ENCODE peak calls at places on chromosome 1, in nine cellular contexts. One of them, this sample, is unnamed.

GRCh38 chr1:2248127-2248826 is 20.2 kb downstream of the SKI start:
- DNase-seq in Panc1: no peak
- DNase-seq in stomach: peak
- DNase-seq in testis: no peak
- DNase-seq in CD8-positive, alpha-beta T cell: no peak
- DNase-seq in nephron progenitor cell: peak
- DNase-seq in epithelial cell of proximal tubule: no peak
- DNase-seq in hepatocyte: peak
- DNase-seq in astrocyte: no peak
- DNase-seq in this sample: peak

GRCh38 chr1:201755200-201755599 is 73.8 kb upstream of the IPO9 start:
- DNase-seq in Panc1: no peak
- DNase-seq in stomach: no peak
- DNase-seq in testis: no peak
- DNase-seq in CD8-positive, alpha-beta T cell: no peak
- DNase-seq in nephron progenitor cell: no peak
- DNase-seq in epithelial cell of proximal tubule: no peak
- DNase-seq in hepatocyte: no peak
- DNase-seq in astrocyte: no peak
- DNase-seq in this sample: no peak

GRCh38 chr1:53037159-53037558 is 24.9 kb upstream of the PODN start:
- DNase-seq in Panc1: no peak
- DNase-seq in stomach: no peak
- DNase-seq in testis: no peak
- DNase-seq in CD8-positive, alpha-beta T cell: no peak
- DNase-seq in nephron progenitor cell: no peak
- DNase-seq in epithelial cell of proximal tubule: no peak
- DNase-seq in hepatocyte: no peak
- DNase-seq in astrocyte: no peak
- DNase-seq in this sample: no peak

GRCh38 chr1:217138839-217139466 is 415.7 kb upstream of the ESRRG start:
- DNase-seq in Panc1: no peak
- DNase-seq in stomach: no peak
- DNase-seq in testis: no peak
- DNase-seq in CD8-positive, alpha-beta T cell: no peak
- DNase-seq in nephron progenitor cell: peak
- DNase-seq in epithelial cell of proximal tubule: no peak
- DNase-seq in hepatocyte: no peak
- DNase-seq in astrocyte: no peak
- DNase-seq in this sample: peak

GRCh38 chr1:176880954-176881595 is 283.4 kb downstream of the ASTN1 start:
- DNase-seq in Panc1: peak
- DNase-seq in stomach: peak
- DNase-seq in testis: peak
- DNase-seq in CD8-positive, alpha-beta T cell: peak
- DNase-seq in nephron progenitor cell: peak
- DNase-seq in epithelial cell of proximal tubule: no peak
- DNase-seq in hepatocyte: peak
- DNase-seq in astrocyte: peak
- DNase-seq in this sample: peak

GRCh38 chr1:93681095-93681548 is 515 bp downstream of the BCAR3 start:
- DNase-seq in Panc1: no peak
- DNase-seq in stomach: no peak
- DNase-seq in testis: peak
- DNase-seq in CD8-positive, alpha-beta T cell: no peak
- DNase-seq in nephron progenitor cell: peak
- DNase-seq in epithelial cell of proximal tubule: no peak
- DNase-seq in hepatocyte: peak
- DNase-seq in astrocyte: no peak
- DNase-seq in this sample: no peak

GRCh38 chr1:232329103-232329788 is 300.7 kb downstream of the SIPA1L2 start:
- DNase-seq in Panc1: no peak
- DNase-seq in stomach: no peak
- DNase-seq in testis: no peak
- DNase-seq in CD8-positive, alpha-beta T cell: no peak
- DNase-seq in nephron progenitor cell: no peak
- DNase-seq in epithelial cell of proximal tubule: no peak
- DNase-seq in hepatocyte: no peak
- DNase-seq in astrocyte: no peak
- DNase-seq in this sample: no peak

GRCh38 chr1:19658186-19658585 is 6.5 kb upstream of the HTR6 start:
- DNase-seq in Panc1: no peak
- DNase-seq in stomach: no peak
- DNase-seq in testis: no peak
- DNase-seq in CD8-positive, alpha-beta T cell: no peak
- DNase-seq in nephron progenitor cell: no peak
- DNase-seq in epithelial cell of proximal tubule: no peak
- DNase-seq in hepatocyte: no peak
- DNase-seq in astrocyte: no peak
- DNase-seq in this sample: no peak

GRCh38 chr1:33985656-33986055 is 121.8 kb downstream of the HMGB4 start:
- DNase-seq in Panc1: no peak
- DNase-seq in stomach: peak
- DNase-seq in testis: peak
- DNase-seq in CD8-positive, alpha-beta T cell: no peak
- DNase-seq in nephron progenitor cell: no peak
- DNase-seq in epithelial cell of proximal tubule: no peak
- DNase-seq in hepatocyte: peak
- DNase-seq in astrocyte: peak
- DNase-seq in this sample: no peak

GRCh38 chr1:46687095-46687659 is 15.5 kb downstream of the TEX38 start:
- DNase-seq in Panc1: no peak
- DNase-seq in stomach: peak
- DNase-seq in testis: peak
- DNase-seq in CD8-positive, alpha-beta T cell: no peak
- DNase-seq in nephron progenitor cell: no peak
- DNase-seq in epithelial cell of proximal tubule: no peak
- DNase-seq in hepatocyte: peak
- DNase-seq in astrocyte: peak
- DNase-seq in this sample: no peak

GRCh38 chr1:87980494-87980893 is 651.8 kb downstream of the LMO4 start:
- DNase-seq in Panc1: no peak
- DNase-seq in stomach: peak
- DNase-seq in testis: no peak
- DNase-seq in CD8-positive, alpha-beta T cell: no peak
- DNase-seq in nephron progenitor cell: no peak
- DNase-seq in epithelial cell of proximal tubule: no peak
- DNase-seq in hepatocyte: no peak
- DNase-seq in astrocyte: no peak
- DNase-seq in this sample: no peak

GRCh38 chr1:3431266-3431665 is 23.2 kb upstream of the ARHGEF16 start:
- DNase-seq in Panc1: no peak
- DNase-seq in stomach: no peak
- DNase-seq in testis: no peak
- DNase-seq in CD8-positive, alpha-beta T cell: no peak
- DNase-seq in nephron progenitor cell: peak
- DNase-seq in epithelial cell of proximal tubule: no peak
- DNase-seq in hepatocyte: no peak
- DNase-seq in astrocyte: no peak
- DNase-seq in this sample: no peak

GRCh38 chr1:238063454-238063853 is 172.7 kb upstream of the ZP4 start:
- DNase-seq in Panc1: no peak
- DNase-seq in stomach: no peak
- DNase-seq in testis: no peak
- DNase-seq in CD8-positive, alpha-beta T cell: no peak
- DNase-seq in nephron progenitor cell: no peak
- DNase-seq in epithelial cell of proximal tubule: peak
- DNase-seq in hepatocyte: no peak
- DNase-seq in astrocyte: peak
- DNase-seq in this sample: no peak

GRCh38 chr1:20168547-20169491 is 17.1 kb upstream of the UBXN10 start:
- DNase-seq in Panc1: no peak
- DNase-seq in stomach: no peak
- DNase-seq in testis: no peak
- DNase-seq in CD8-positive, alpha-beta T cell: no peak
- DNase-seq in nephron progenitor cell: peak
- DNase-seq in epithelial cell of proximal tubule: no peak
- DNase-seq in hepatocyte: no peak
- DNase-seq in astrocyte: no peak
- DNase-seq in this sample: no peak

GRCh38 chr1:206706298-206706791 is 21.6 kb downstream of the MAPKAPK2 start:
- DNase-seq in Panc1: no peak
- DNase-seq in stomach: no peak
- DNase-seq in testis: no peak
- DNase-seq in CD8-positive, alpha-beta T cell: no peak
- DNase-seq in nephron progenitor cell: no peak
- DNase-seq in epithelial cell of proximal tubule: no peak
- DNase-seq in hepatocyte: peak
- DNase-seq in astrocyte: peak
- DNase-seq in this sample: peak

GRCh38 chr1:208030320-208031091 is 119.6 kb upstream of the CD34 start:
- DNase-seq in Panc1: no peak
- DNase-seq in stomach: no peak
- DNase-seq in testis: no peak
- DNase-seq in CD8-positive, alpha-beta T cell: no peak
- DNase-seq in nephron progenitor cell: no peak
- DNase-seq in epithelial cell of proximal tubule: no peak
- DNase-seq in hepatocyte: no peak
- DNase-seq in astrocyte: peak
- DNase-seq in this sample: no peak

DNA sequence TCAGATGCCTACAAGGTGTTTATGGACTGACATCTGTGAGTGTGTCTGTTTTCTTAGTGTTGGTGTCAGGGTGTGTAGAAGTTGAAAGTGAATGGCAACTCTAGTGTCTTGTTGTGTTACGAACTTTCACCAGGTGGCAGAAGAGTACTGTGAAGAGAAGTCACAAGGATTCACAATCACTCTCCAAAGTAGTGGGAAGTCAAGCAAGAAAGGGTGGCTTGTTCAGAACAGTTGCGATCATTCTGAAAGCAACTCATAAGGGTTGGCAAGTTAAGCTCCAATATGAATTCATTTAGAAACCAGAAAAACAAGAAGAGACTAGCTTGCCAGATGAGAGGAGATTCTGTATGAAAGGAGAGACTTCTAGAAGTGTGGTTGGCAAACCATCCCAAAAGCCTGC is 86.1 kb downstream of the FASLG start:
- DNase-seq in Panc1: peak
- DNase-seq in stomach: no peak
- DNase-seq in testis: peak
- DNase-seq in CD8-positive, alpha-beta T cell: peak
- DNase-seq in nephron progenitor cell: peak
- DNase-seq in epithelial cell of proximal tubule: peak
- DNase-seq in hepatocyte: peak
- DNase-seq in astrocyte: peak
- DNase-seq in this sample: no peak
- TF ChIP-seq CTCF in Panc1: peak
- TF ChIP-seq CTCF in stomach: peak
- TF ChIP-seq CTCF in testis: peak
- TF ChIP-seq CTCF in CD8-positive, alpha-beta T cell: peak
- TF ChIP-seq CTCF in nephron progenitor cell: peak
- TF ChIP-seq CTCF in epithelial cell of proximal tubule: peak
- TF ChIP-seq CTCF in hepatocyte: peak
- TF ChIP-seq CTCF in astrocyte: peak
- TF ChIP-seq CTCF in this sample: peak

GRCh38 chr1:70115315-70115714 is 90.1 kb downstream of the LRRC40 start:
- DNase-seq in Panc1: no peak
- DNase-seq in stomach: no peak
- DNase-seq in testis: no peak
- DNase-seq in CD8-positive, alpha-beta T cell: no peak
- DNase-seq in nephron progenitor cell: no peak
- DNase-seq in epithelial cell of proximal tubule: no peak
- DNase-seq in hepatocyte: no peak
- DNase-seq in astrocyte: no peak
- DNase-seq in this sample: no peak

GRCh38 chr1:70112838-70113237 is 92.5 kb downstream of the LRRC40 start:
- DNase-seq in Panc1: no peak
- DNase-seq in stomach: no peak
- DNase-seq in testis: no peak
- DNase-seq in CD8-positive, alpha-beta T cell: no peak
- DNase-seq in nephron progenitor cell: no peak
- DNase-seq in epithelial cell of proximal tubule: no peak
- DNase-seq in hepatocyte: no peak
- DNase-seq in astrocyte: no peak
- DNase-seq in this sample: no peak
- TF ChIP-seq CTCF in Panc1: peak
- TF ChIP-seq CTCF in stomach: no peak
- TF ChIP-seq CTCF in testis: no peak
- TF ChIP-seq CTCF in CD8-positive, alpha-beta T cell: no peak
- TF ChIP-seq CTCF in nephron progenitor cell: no peak
- TF ChIP-seq CTCF in epithelial cell of proximal tubule: peak
- TF ChIP-seq CTCF in hepatocyte: no peak
- TF ChIP-seq CTCF in astrocyte: no peak
- TF ChIP-seq CTCF in this sample: no peak

GRCh38 chr1:169545472-169545871 is 40.8 kb downstream of the F5 start:
- DNase-seq in Panc1: no peak
- DNase-seq in stomach: no peak
- DNase-seq in testis: no peak
- DNase-seq in CD8-positive, alpha-beta T cell: no peak
- DNase-seq in nephron progenitor cell: no peak
- DNase-seq in epithelial cell of proximal tubule: no peak
- DNase-seq in hepatocyte: no peak
- DNase-seq in astrocyte: no peak
- DNase-seq in this sample: no peak

GRCh38 chr1:169546087-169546995 is 39.9 kb downstream of the F5 start:
- DNase-seq in Panc1: peak
- DNase-seq in stomach: peak
- DNase-seq in testis: peak
- DNase-seq in CD8-positive, alpha-beta T cell: peak
- DNase-seq in nephron progenitor cell: peak
- DNase-seq in epithelial cell of proximal tubule: no peak
- DNase-seq in hepatocyte: peak
- DNase-seq in astrocyte: peak
- DNase-seq in this sample: peak

GRCh38 chr1:169548312-169548711 is 38.0 kb downstream of the F5 start:
- DNase-seq in Panc1: no peak
- DNase-seq in stomach: no peak
- DNase-seq in testis: no peak
- DNase-seq in CD8-positive, alpha-beta T cell: no peak
- DNase-seq in nephron progenitor cell: no peak
- DNase-seq in epithelial cell of proximal tubule: no peak
- DNase-seq in hepatocyte: peak
- DNase-seq in astrocyte: no peak
- DNase-seq in this sample: no peak

DNA sequence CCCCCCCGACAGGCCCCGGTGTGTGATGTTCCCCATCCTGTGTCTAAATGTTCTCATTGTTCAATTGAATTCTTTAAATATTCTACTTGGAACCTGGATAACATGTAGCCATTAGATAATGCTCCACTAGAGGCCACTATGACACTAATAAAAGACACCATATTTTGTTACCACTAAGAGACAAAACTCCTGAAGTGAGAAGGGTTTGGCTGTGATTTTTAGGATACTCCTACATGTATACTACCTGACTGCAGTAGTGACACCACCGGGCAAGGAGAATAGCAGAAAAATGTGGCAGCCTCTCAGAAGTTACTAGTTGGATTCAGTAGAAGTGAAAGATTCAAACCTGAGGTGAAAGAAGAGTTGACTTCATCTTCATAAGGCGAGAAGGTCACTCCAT is 36.0 kb downstream of the F5 start:
- DNase-seq in Panc1: no peak
- DNase-seq in stomach: no peak
- DNase-seq in testis: no peak
- DNase-seq in CD8-positive, alpha-beta T cell: no peak
- DNase-seq in nephron progenitor cell: no peak
- DNase-seq in epithelial cell of proximal tubule: no peak
- DNase-seq in hepatocyte: peak
- DNase-seq in astrocyte: peak
- DNase-seq in this sample: no peak
- TF ChIP-seq CTCF in Panc1: peak
- TF ChIP-seq CTCF in stomach: peak
- TF ChIP-seq CTCF in testis: no peak
- TF ChIP-seq CTCF in CD8-positive, alpha-beta T cell: peak
- TF ChIP-seq CTCF in nephron progenitor cell: peak
- TF ChIP-seq CTCF in epithelial cell of proximal tubule: peak
- TF ChIP-seq CTCF in hepatocyte: peak
- TF ChIP-seq CTCF in astrocyte: peak
- TF ChIP-seq CTCF in this sample: peak

GRCh38 chr1:31705080-31705866 is 1.5 kb upstream of the COL16A1 start:
- DNase-seq in Panc1: no peak
- DNase-seq in stomach: peak
- DNase-seq in testis: peak
- DNase-seq in CD8-positive, alpha-beta T cell: peak
- DNase-seq in nephron progenitor cell: peak
- DNase-seq in epithelial cell of proximal tubule: no peak
- DNase-seq in hepatocyte: peak
- DNase-seq in astrocyte: peak
- DNase-seq in this sample: no peak
- TF ChIP-seq CTCF in Panc1: no peak
- TF ChIP-seq CTCF in stomach: peak
- TF ChIP-seq CTCF in testis: no peak
- TF ChIP-seq CTCF in CD8-positive, alpha-beta T cell: no peak
- TF ChIP-seq CTCF in nephron progenitor cell: no peak
- TF ChIP-seq CTCF in epithelial cell of proximal tubule: peak
- TF ChIP-seq CTCF in hepatocyte: peak
- TF ChIP-seq CTCF in astrocyte: no peak
- TF ChIP-seq CTCF in this sample: no peak